ENCODE peak calls at places on chromosomes 13 and 19, in seven cellular contexts. One of them, this sample, is unnamed.

GRCh38 chr19:8161135-8161646 is 11.8 kb upstream of the FBN3 start:
- DNase-seq in SW480: peak
- DNase-seq in body of pancreas: peak
- DNase-seq in ecto neural progenitor cell: no peak
- DNase-seq in germinal center: peak
- DNase-seq in Daoy: peak
- DNase-seq in stimulated activated CD4-positive, alpha-beta T cell treated with anti-CD3 and anti-CD28 coated beads, Interleukin-2, amount 100 ng/mL, for 48 hours: no peak
- DNase-seq in this sample: peak

GRCh38 chr13:107457686-107458085 is 757.6 kb downstream of the LIG4 start:
- DNase-seq in SW480: no peak
- DNase-seq in body of pancreas: no peak
- DNase-seq in ecto neural progenitor cell: no peak
- DNase-seq in germinal center: no peak
- DNase-seq in Daoy: no peak
- DNase-seq in stimulated activated CD4-positive, alpha-beta T cell treated with anti-CD3 and anti-CD28 coated beads, Interleukin-2, amount 100 ng/mL, for 48 hours: no peak
- DNase-seq in this sample: peak

GRCh38 chr19:49118565-49119410 is at the start of gene C19orf73:
- DNase-seq in SW480: peak
- DNase-seq in body of pancreas: peak
- DNase-seq in ecto neural progenitor cell: peak
- DNase-seq in germinal center: peak
- DNase-seq in Daoy: peak
- DNase-seq in stimulated activated CD4-positive, alpha-beta T cell treated with anti-CD3 and anti-CD28 coated beads, Interleukin-2, amount 100 ng/mL, for 48 hours: peak
- DNase-seq in this sample: peak

GRCh38 chr13:42066542-42066941 is 18.1 kb downstream of the DGKH start:
- DNase-seq in SW480: no peak
- DNase-seq in body of pancreas: no peak
- DNase-seq in ecto neural progenitor cell: no peak
- DNase-seq in germinal center: no peak
- DNase-seq in Daoy: no peak
- DNase-seq in stimulated activated CD4-positive, alpha-beta T cell treated with anti-CD3 and anti-CD28 coated beads, Interleukin-2, amount 100 ng/mL, for 48 hours: no peak
- DNase-seq in this sample: no peak

GRCh38 chr13:37492061-37492460 is 106.5 kb downstream of the POSTN start:
- DNase-seq in SW480: no peak
- DNase-seq in body of pancreas: no peak
- DNase-seq in ecto neural progenitor cell: no peak
- DNase-seq in germinal center: no peak
- DNase-seq in Daoy: no peak
- DNase-seq in stimulated activated CD4-positive, alpha-beta T cell treated with anti-CD3 and anti-CD28 coated beads, Interleukin-2, amount 100 ng/mL, for 48 hours: no peak
- DNase-seq in this sample: no peak

GRCh38 chr13:46489586-46490023 is 63.4 kb upstream of the LRCH1 start:
- DNase-seq in SW480: no peak
- DNase-seq in body of pancreas: no peak
- DNase-seq in ecto neural progenitor cell: no peak
- DNase-seq in germinal center: no peak
- DNase-seq in Daoy: peak
- DNase-seq in stimulated activated CD4-positive, alpha-beta T cell treated with anti-CD3 and anti-CD28 coated beads, Interleukin-2, amount 100 ng/mL, for 48 hours: no peak
- DNase-seq in this sample: no peak

GRCh38 chr13:114225610-114226009 is 9.1 kb upstream of the CDC16 start:
- DNase-seq in SW480: no peak
- DNase-seq in body of pancreas: no peak
- DNase-seq in ecto neural progenitor cell: peak
- DNase-seq in germinal center: no peak
- DNase-seq in Daoy: no peak
- DNase-seq in stimulated activated CD4-positive, alpha-beta T cell treated with anti-CD3 and anti-CD28 coated beads, Interleukin-2, amount 100 ng/mL, for 48 hours: no peak
- DNase-seq in this sample: no peak

GRCh38 chr19:57027360-57027759 is 92.4 kb upstream of the USP29 start:
- DNase-seq in SW480: no peak
- DNase-seq in body of pancreas: no peak
- DNase-seq in ecto neural progenitor cell: no peak
- DNase-seq in germinal center: no peak
- DNase-seq in Daoy: no peak
- DNase-seq in stimulated activated CD4-positive, alpha-beta T cell treated with anti-CD3 and anti-CD28 coated beads, Interleukin-2, amount 100 ng/mL, for 48 hours: no peak
- DNase-seq in this sample: no peak

GRCh38 chr13:26983533-26984315 is 187.9 kb downstream of the USP12 start:
- DNase-seq in SW480: no peak
- DNase-seq in body of pancreas: no peak
- DNase-seq in ecto neural progenitor cell: no peak
- DNase-seq in germinal center: no peak
- DNase-seq in Daoy: peak
- DNase-seq in stimulated activated CD4-positive, alpha-beta T cell treated with anti-CD3 and anti-CD28 coated beads, Interleukin-2, amount 100 ng/mL, for 48 hours: no peak
- DNase-seq in this sample: no peak

GRCh38 chr13:50888362-50888761 is 21.2 kb upstream of the RNASEH2B start:
- DNase-seq in SW480: no peak
- DNase-seq in body of pancreas: no peak
- DNase-seq in ecto neural progenitor cell: no peak
- DNase-seq in germinal center: no peak
- DNase-seq in Daoy: no peak
- DNase-seq in stimulated activated CD4-positive, alpha-beta T cell treated with anti-CD3 and anti-CD28 coated beads, Interleukin-2, amount 100 ng/mL, for 48 hours: no peak
- DNase-seq in this sample: no peak